ENCODE peak calls at places on chromosomes 5 and 9, in five cellular contexts. Z is prostate gland, X is PC-3, R is right atrium auricular region, L is mesendoderm. D is an unnamed sample.

GRCh38 chr9:70422371-70423043 is 8.1 kb upstream of the KLF9 start:
- DNase-seq in Z (no peak), X (no peak), R (no peak), L (no peak), D (no peak)

GRCh38 chr5:146006470-146006869 is 70.1 kb downstream of the SH3RF2 start:
- DNase-seq in Z (no peak), X (no peak), R (no peak), L (no peak), D (no peak)

GRCh38 chr9:101028346-101029299 is at the start of gene PLPPR1:
- DNase-seq in Z (peak; percentile 57), X (no peak), R (no peak), L (peak; percentile 84), D (no peak)

GRCh38 chr5:159345336-159345735 is 15.0 kb upstream of the IL12B start:
- DNase-seq in Z (no peak), X (no peak), R (no peak), L (no peak), D (no peak)

GRCh38 chr5:156411-157072 is 34.8 kb upstream of the LRRC14B start:
- DNase-seq in Z (no peak), X (no peak), R (no peak), L (no peak), D (no peak)

GRCh38 chr5:33978307-33978706 is 6.2 kb downstream of the SLC45A2 start:
- DNase-seq in Z (no peak), X (no peak), R (no peak), L (peak; percentile 13), D (no peak)

GRCh38 chr5:76626738-76627137 is 3.5 kb upstream of the F2RL2 start:
- DNase-seq in Z (no peak), X (no peak), R (no peak), L (no peak), D (peak; percentile 2)

GRCh38 chr9:27726244-27727141 is 153.2 kb upstream of the C9orf72 start:
- DNase-seq in Z (peak; percentile 42), X (peak; percentile 77), R (no peak), L (peak; percentile 89), D (peak; percentile 22)

GRCh38 chr5:122419195-122419894 is 107.3 kb downstream of the SNCAIP start:
- DNase-seq in Z (no peak), X (peak; percentile 11), R (no peak), L (no peak), D (no peak)

GRCh38 chr5:143968071-143968878 is 156.3 kb downstream of the HMHB1 start:
- DNase-seq in Z (peak; percentile 4), X (peak; percentile 77), R (no peak), L (peak; percentile 76), D (no peak)

GRCh38 chr9:120924698-120925534 is 1.7 kb downstream of the TRAF1 start:
- DNase-seq in Z (no peak), X (no peak), R (no peak), L (no peak), D (no peak)

GRCh38 chr9:130421802-130422276 is 22.9 kb upstream of the ASS1 start:
- DNase-seq in Z (no peak), X (no peak), R (no peak), L (peak; percentile 94), D (no peak)

GRCh38 chr5:158287643-158288228 is 428.8 kb upstream of the CLINT1 start:
- DNase-seq in Z (peak; percentile 5), X (peak; percentile 93), R (peak; percentile 65), L (no peak), D (no peak)

GRCh38 chr5:123720955-123721354 is 209.0 kb downstream of the CSNK1G3 start:
- DNase-seq in Z (no peak), X (peak; percentile 63), R (no peak), L (no peak), D (no peak)

GRCh38 chr5:130222638-130223037 is 318.4 kb downstream of the CHSY3 start:
- DNase-seq in Z (no peak), X (peak; percentile 39), R (no peak), L (no peak), D (no peak)

GRCh38 chr5:80198399-80198798 is 57.4 kb downstream of the SERINC5 start:
- DNase-seq in Z (no peak), X (no peak), R (no peak), L (no peak), D (no peak)

GRCh38 chr5:135993894-135994514 is 34.8 kb upstream of the TGFBI start:
- DNase-seq in Z (no peak), X (peak; percentile 25), R (no peak), L (no peak), D (no peak)

GRCh38 chr5:135996611-135997010 is 32.2 kb upstream of the TGFBI start:
- DNase-seq in Z (no peak), X (peak; percentile 16), R (no peak), L (no peak), D (no peak)

GRCh38 chr5:135993248-135993893 is 35.4 kb upstream of the TGFBI start:
- DNase-seq in Z (no peak), X (peak; percentile 26), R (no peak), L (no peak), D (no peak)

GRCh38 chr5:135997936-135998335 is 30.9 kb upstream of the TGFBI start:
- DNase-seq in Z (no peak), X (no peak), R (no peak), L (peak; percentile 53), D (no peak)

DNA sequence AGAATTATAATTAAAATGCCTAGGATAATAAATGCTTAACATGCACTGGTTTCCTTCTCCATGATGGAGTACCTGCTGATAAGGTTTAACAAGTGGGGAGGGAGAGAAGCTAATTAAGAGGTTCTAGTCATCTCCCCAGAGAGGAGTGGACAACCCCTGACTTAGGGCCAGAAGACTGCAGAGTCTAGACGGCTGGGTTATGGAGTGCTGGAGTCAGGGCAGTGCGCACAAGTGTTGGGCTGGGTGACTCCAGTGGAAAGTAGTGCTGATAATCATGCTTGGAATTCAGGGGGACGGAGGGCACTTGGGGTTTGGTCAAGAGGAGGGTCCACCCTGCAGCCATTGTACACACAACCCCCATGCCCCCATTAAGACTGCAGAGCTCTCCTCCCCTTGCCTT is 32.8 kb upstream of the TGFBI start:
- DNase-seq in Z (no peak), X (no peak), R (no peak), L (no peak), D (no peak)
- H3K4me1 ChIP-seq in Z (no peaks in the 10 kb centered on the region), X (peaks cover 23% of the 10 kb centered on the region), R (peaks cover 14% of the 10 kb centered on the region), L (no peaks in the 10 kb centered on the region), D (no peaks in the 10 kb centered on the region)

GRCh38 chr9:95084254-95084934 is 233.1 kb downstream of the FANCC start:
- DNase-seq in Z (no peak), X (no peak), R (no peak), L (no peak), D (no peak)

GRCh38 chr9:95085036-95085770 is 232.3 kb downstream of the FANCC start:
- DNase-seq in Z (peak; percentile 75), X (no peak), R (no peak), L (no peak), D (no peak)

GRCh38 chr9:95086564-95086955 is 230.9 kb downstream of the FANCC start:
- DNase-seq in Z (no peak), X (no peak), R (no peak), L (no peak), D (no peak)

GRCh38 chr9:95087659-95088242 is 229.8 kb downstream of the FANCC start:
- DNase-seq in Z (no peak), X (peak; percentile 32), R (no peak), L (no peak), D (no peak)

GRCh38 chr9:95085861-95086563 is 231.5 kb downstream of the FANCC start:
- DNase-seq in Z (peak; percentile 86), X (no peak), R (no peak), L (no peak), D (no peak)
- H3K36me3 ChIP-seq in Z (peaks cover 14% of the 10 kb centered on the region), X (peaks cover 3% of the 10 kb centered on the region), R (peaks cover 86% of the 10 kb centered on the region), L (peaks cover 6% of the 10 kb centered on the region), D (no peaks in the 10 kb centered on the region)

DNA sequence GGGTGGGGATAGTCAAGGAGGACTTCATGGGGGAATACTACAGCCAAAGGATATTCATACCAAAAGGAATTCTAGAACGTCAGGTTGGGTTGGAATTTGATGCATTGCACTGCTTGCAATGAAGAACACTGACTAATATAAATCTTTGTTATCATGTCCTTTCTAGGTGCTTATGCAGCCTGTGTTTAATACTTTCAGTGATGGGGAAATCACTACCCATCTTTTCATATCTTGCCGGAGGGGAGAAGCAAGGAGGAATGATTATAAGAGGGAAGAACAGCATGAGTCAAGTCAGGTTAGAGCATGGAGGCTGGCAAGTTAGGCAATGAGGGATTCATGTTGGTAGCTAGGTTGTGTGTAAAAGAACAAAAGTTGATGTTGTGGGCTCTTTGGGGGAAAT is 5.1 kb upstream of the CCDC69 start:
- DNase-seq in Z (no peak), X (no peak), R (no peak), L (no peak), D (no peak)
- H3K4me1 ChIP-seq in Z (no peaks in the 10 kb centered on the region), X (no peaks in the 10 kb centered on the region), R (peaks cover 13% of the 10 kb centered on the region), L (no peaks in the 10 kb centered on the region), D (peaks cover 23% of the 10 kb centered on the region)

DNA sequence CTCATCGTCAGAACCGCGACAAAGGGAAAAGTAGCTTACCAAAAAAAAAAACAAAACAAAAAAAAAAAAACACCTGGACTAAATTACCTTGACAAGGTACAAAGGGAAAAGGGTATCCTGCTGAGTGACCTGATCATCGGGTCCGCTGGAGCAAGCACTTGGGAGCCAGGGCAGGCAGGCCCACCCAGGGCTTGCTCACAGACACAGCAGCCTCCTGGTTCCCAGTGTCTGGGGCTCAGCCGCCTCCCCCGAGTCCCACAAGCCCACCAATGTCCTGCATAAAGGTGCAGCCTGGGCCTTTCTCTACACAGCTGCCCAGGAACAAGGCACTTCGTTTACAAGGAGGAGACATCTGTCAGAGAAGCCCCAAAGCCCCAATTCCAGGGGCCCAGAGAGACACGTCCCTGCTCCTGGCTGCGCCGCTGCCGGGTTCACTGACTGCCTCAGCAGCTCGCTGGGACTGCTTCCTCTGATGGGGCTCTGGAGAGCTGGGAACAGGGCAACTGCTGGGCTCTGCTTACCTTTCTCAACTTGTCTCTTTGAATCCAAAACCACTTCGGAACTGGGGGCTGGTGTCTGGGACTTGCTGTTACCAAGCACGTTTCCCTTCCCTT is 63.4 kb downstream of the GOLM1 start:
- DNase-seq in Z (no peak), X (no peak), R (no peak), L (no peak), D (no peak)
- H3K36me3 ChIP-seq in Z (no peaks in the 10 kb centered on the region), X (no peaks in the 10 kb centered on the region), R (no peaks in the 10 kb centered on the region), L (peaks cover 4% of the 10 kb centered on the region), D (no peaks in the 10 kb centered on the region)

GRCh38 chr9:6219040-6219439 is 3.4 kb downstream of the IL33 start:
- DNase-seq in Z (no peak), X (no peak), R (no peak), L (no peak), D (no peak)
- H3K4me1 ChIP-seq in Z (no peaks in the 10 kb centered on the region), X (no peaks in the 10 kb centered on the region), R (peaks cover 35% of the 10 kb centered on the region), L (no peaks in the 10 kb centered on the region), D (no peaks in the 10 kb centered on the region)